ENCODE peak calls at places on chromosomes 3 and 15, in six cellular contexts. N is foreskin fibroblast; G is midbrain; B is BJ; H is effector memory CD8-positive, alpha-beta T cell; J is activated effector memory CD4-positive, alpha-beta T cell treated with anti-CD3 and anti-CD28 coated beads, Interleukin-2, amount 50 U/mL, for 16 hours. M is an unnamed sample.

GRCh38 chr3:52021869-52022268 is 26.2 kb upstream of the RPL29 start:
- DNase-seq in N (no peak), G (no peak), B (no peak), H (no peak), J (no peak), M (peak)

GRCh38 chr15:73190189-73190601 is 137.9 kb downstream of the NEO1 start:
- DNase-seq in N (no peak), G (no peak), B (peak), H (no peak), J (no peak), M (no peak)

GRCh38 chr3:145411605-145412004 is 749.4 kb downstream of the PLOD2 start:
- DNase-seq in N (no peak), G (no peak), B (no peak), H (no peak), J (no peak), M (no peak)

GRCh38 chr15:71436854-71437253 is 321.6 kb downstream of the THSD4 start:
- DNase-seq in N (no peak), G (no peak), B (no peak), H (no peak), J (no peak), M (no peak)

GRCh38 chr15:32936283-32936918 is 218.6 kb downstream of the GREM1 start:
- DNase-seq in N (peak), G (no peak), B (no peak), H (no peak), J (no peak), M (no peak)

GRCh38 chr3:119294889-119295769 is 946 bp downstream of the ARHGAP31 start:
- DNase-seq in N (no peak), G (peak), B (no peak), H (peak), J (peak), M (no peak)

GRCh38 chr15:98567951-98568350 is 80.4 kb upstream of the IGF1R start:
- DNase-seq in N (no peak), G (no peak), B (no peak), H (no peak), J (no peak), M (no peak)

GRCh38 chr15:58773024-58773423 is 1.9 kb downstream of the MINDY2 start:
- DNase-seq in N (no peak), G (no peak), B (no peak), H (no peak), J (no peak), M (no peak)

GRCh38 chr15:67461735-67462134 is 59.2 kb upstream of the C15orf61 start:
- DNase-seq in N (no peak), G (no peak), B (no peak), H (no peak), J (no peak), M (no peak)

GRCh38 chr3:36606871-36607765 is 157.2 kb downstream of the DCLK3 start:
- DNase-seq in N (no peak), G (no peak), B (no peak), H (no peak), J (no peak), M (no peak)

GRCh38 chr3:190321789-190322603 is at the start of gene CLDN1:
- DNase-seq in N (peak), G (peak), B (no peak), H (peak), J (peak), M (peak)

GRCh38 chr3:131526801-131527347 is 24.1 kb upstream of the MRPL3 start:
- DNase-seq in N (peak), G (peak), B (no peak), H (no peak), J (no peak), M (peak)

GRCh38 chr3:42052867-42053351 is 38.2 kb upstream of the TRAK1 start:
- DNase-seq in N (no peak), G (peak), B (no peak), H (no peak), J (no peak), M (no peak)

GRCh38 chr3:161171113-161171512 is 50.0 kb upstream of the NMD3 start:
- DNase-seq in N (peak), G (no peak), B (peak), H (no peak), J (no peak), M (peak)

GRCh38 chr3:69850849-69851248 is 111.6 kb downstream of the MITF start:
- DNase-seq in N (no peak), G (no peak), B (no peak), H (no peak), J (no peak), M (no peak)

GRCh38 chr3:128473737-128474136 is 7.0 kb upstream of the DNAJB8 start:
- DNase-seq in N (no peak), G (no peak), B (no peak), H (no peak), J (no peak), M (no peak)

GRCh38 chr3:193030276-193030675 is 112.6 kb upstream of the MB21D2 start:
- DNase-seq in N (peak), G (no peak), B (no peak), H (no peak), J (no peak), M (no peak)

GRCh38 chr3:127524300-127524896 is 66.1 kb downstream of the TPRA1 start:
- DNase-seq in N (no peak), G (peak), B (no peak), H (no peak), J (no peak), M (no peak)

GRCh38 chr3:140570602-140571001 is 107.3 kb upstream of the TRIM42 start:
- DNase-seq in N (no peak), G (no peak), B (no peak), H (no peak), J (no peak), M (no peak)

GRCh38 chr15:76932090-76932966 is 779 bp downstream of the RCN2 start:
- DNase-seq in N (no peak), G (no peak), B (no peak), H (peak), J (peak), M (no peak)

GRCh38 chr15:71891026-71891425 is 80.7 kb downstream of the NR2E3 start:
- DNase-seq in N (no peak), G (no peak), B (no peak), H (no peak), J (no peak), M (no peak)

GRCh38 chr3:188123170-188123920 is 30.6 kb upstream of the LPP start:
- DNase-seq in N (no peak), G (no peak), B (no peak), H (no peak), J (no peak), M (no peak)

GRCh38 chr3:108100906-108101305 is 10.1 kb upstream of the CD47 start:
- DNase-seq in N (no peak), G (no peak), B (no peak), H (no peak), J (peak), M (no peak)

GRCh38 chr3:31550452-31551251 is 17.9 kb downstream of the STT3B start:
- DNase-seq in N (peak), G (peak), B (no peak), H (peak), J (no peak), M (no peak)

GRCh38 chr3:156548041-156548687 is 6.8 kb downstream of the SSR3 start:
- DNase-seq in N (no peak), G (no peak), B (no peak), H (no peak), J (no peak), M (no peak)

GRCh38 chr3:99648496-99648895 is 10.1 kb downstream of the COL8A1 start:
- DNase-seq in N (no peak), G (no peak), B (no peak), H (no peak), J (no peak), M (no peak)

GRCh38 chr15:90529369-90530249 is at the start of gene CRTC3:
- DNase-seq in N (peak), G (peak), B (no peak), H (peak), J (peak), M (peak)

GRCh38 chr3:188662214-188662613 is 508.3 kb downstream of the LPP start:
- DNase-seq in N (no peak), G (no peak), B (no peak), H (no peak), J (no peak), M (no peak)

GRCh38 chr3:86563358-86563970 is 427.5 kb downstream of the VGLL3 start:
- DNase-seq in N (peak), G (peak), B (peak), H (no peak), J (no peak), M (no peak)

GRCh38 chr3:173733029-173733652 is 335.6 kb downstream of the NLGN1 start:
- DNase-seq in N (no peak), G (peak), B (no peak), H (no peak), J (no peak), M (no peak)

GRCh38 chr3:10192953-10193691 is 28.4 kb downstream of the IRAK2 start:
- DNase-seq in N (peak), G (no peak), B (peak), H (peak), J (peak), M (no peak)